ENCODE peak calls at places on chromosomes 16 and 17, in six cellular contexts. I is heart right ventricle, Q is tibial nerve, G is heart left ventricle, W is endothelial cell, M is HFF-Myc. C is an unnamed sample.

GRCh38 chr16:23544436-23544835 is 12.7 kb downstream of the EARS2 start:
- DNase-seq in W (no peak), M (no peak), I (no peak), Q (no peak), G (no peak), C (no peak)

GRCh38 chr17:17018021-17018441 is 24.2 kb upstream of the MPRIP start:
- DNase-seq in I (no peak), W (no peak), Q (no peak), G (no peak), M (no peak), C (no peak)

GRCh38 chr16:53504665-53505064 is 1.7 kb upstream of the AKTIP start:
- DNase-seq in M (no peak), G (no peak), W (no peak), Q (no peak), I (no peak), C (no peak)

GRCh38 chr17:77717941-77718668 is 240.4 kb upstream of the TNRC6C start:
- DNase-seq in I (no peak), M (no peak), G (no peak), W (peak), Q (no peak), C (no peak)

GRCh38 chr16:27048316-27048715 is 18.4 kb upstream of the C16orf82 start:
- DNase-seq in W (no peak), G (no peak), Q (no peak), I (no peak), M (no peak), C (no peak)

GRCh38 chr17:39982069-39982371 is 1.4 kb downstream of the PSMD3 start:
- DNase-seq in I (no peak), Q (no peak), G (no peak), M (no peak), W (no peak), C (no peak)

GRCh38 chr17:37177234-37177633 is 198.6 kb upstream of the C17orf78 start:
- DNase-seq in W (no peak), M (no peak), Q (no peak), G (no peak), I (no peak), C (no peak)

GRCh38 chr16:50267651-50268050 is 1.3 kb downstream of the ADCY7 start:
- DNase-seq in Q (no peak), I (no peak), M (no peak), W (no peak), G (no peak), C (no peak)

GRCh38 chr17:32962320-32962707 is 29.3 kb upstream of the SPACA3 start:
- DNase-seq in M (no peak), I (no peak), G (no peak), Q (no peak), W (no peak), C (no peak)

GRCh38 chr16:85728879-85729278 is 22.0 kb downstream of the C16orf74 start:
- DNase-seq in Q (no peak), W (peak), G (no peak), I (no peak), M (no peak), C (no peak)

GRCh38 chr16:50152386-50152806 is 710 bp upstream of the TENT4B start:
- DNase-seq in W (no peak), M (no peak), G (no peak), Q (no peak), I (peak), C (no peak)

GRCh38 chr17:8060274-8060673 is 21.4 kb downstream of the ALOX15B start:
- DNase-seq in I (peak), W (peak), Q (no peak), M (no peak), G (peak), C (peak)

GRCh38 chr16:89482824-89483220 is 7.5 kb downstream of the ANKRD11 start:
- DNase-seq in M (no peak), W (no peak), Q (no peak), I (no peak), G (no peak), C (no peak)

GRCh38 chr16:79380990-79381389 is 219.5 kb downstream of the MAF start:
- DNase-seq in W (no peak), Q (no peak), I (no peak), M (no peak), G (no peak), C (no peak)

GRCh38 chr17:40872416-40872815 is 5.4 kb upstream of the KRT12 start:
- DNase-seq in Q (no peak), I (no peak), W (no peak), G (no peak), M (no peak), C (no peak)

GRCh38 chr17:1073241-1073962 is 76.5 kb downstream of the TIMM22 start:
- DNase-seq in I (no peak), Q (no peak), W (no peak), G (no peak), M (no peak), C (no peak)

GRCh38 chr16:3677994-3678393 is 23.5 kb downstream of the DNASE1 start:
- DNase-seq in G (no peak), I (no peak), M (no peak), W (no peak), Q (no peak), C (no peak)

GRCh38 chr16:11650641-11651591 is 17.3 kb upstream of the SNN start:
- DNase-seq in W (no peak), Q (no peak), I (no peak), G (no peak), M (no peak), C (no peak)

GRCh38 chr17:5618511-5618910 is 34.2 kb upstream of the NLRP1 start:
- DNase-seq in W (no peak), M (no peak), G (no peak), I (no peak), Q (no peak), C (no peak)

GRCh38 chr17:39146273-39146672 is 5.2 kb downstream of the PLXDC1 start:
- DNase-seq in M (no peak), I (no peak), W (no peak), Q (no peak), G (no peak), C (no peak)

GRCh38 chr17:29042679-29043538 is at the start of gene PIPOX:
- DNase-seq in W (peak), M (peak), I (peak), G (no peak), Q (no peak), C (no peak)

GRCh38 chr17:38415250-38416194 is 12.7 kb upstream of the ARHGAP23 start:
- DNase-seq in M (no peak), Q (no peak), W (no peak), I (no peak), G (no peak), C (no peak)

GRCh38 chr16:54324716-54325115 is 38.1 kb upstream of the IRX3 start:
- DNase-seq in G (no peak), Q (no peak), M (no peak), I (no peak), W (no peak), C (no peak)

GRCh38 chr17:78344666-78345065 is 15.2 kb downstream of the SOCS3 start:
- DNase-seq in I (no peak), M (no peak), W (no peak), G (no peak), Q (no peak), C (no peak)

GRCh38 chr17:8753976-8754440 is 4.3 kb downstream of the SPDYE4 start:
- DNase-seq in M (no peak), G (no peak), I (no peak), W (no peak), Q (no peak), C (no peak)

DNA sequence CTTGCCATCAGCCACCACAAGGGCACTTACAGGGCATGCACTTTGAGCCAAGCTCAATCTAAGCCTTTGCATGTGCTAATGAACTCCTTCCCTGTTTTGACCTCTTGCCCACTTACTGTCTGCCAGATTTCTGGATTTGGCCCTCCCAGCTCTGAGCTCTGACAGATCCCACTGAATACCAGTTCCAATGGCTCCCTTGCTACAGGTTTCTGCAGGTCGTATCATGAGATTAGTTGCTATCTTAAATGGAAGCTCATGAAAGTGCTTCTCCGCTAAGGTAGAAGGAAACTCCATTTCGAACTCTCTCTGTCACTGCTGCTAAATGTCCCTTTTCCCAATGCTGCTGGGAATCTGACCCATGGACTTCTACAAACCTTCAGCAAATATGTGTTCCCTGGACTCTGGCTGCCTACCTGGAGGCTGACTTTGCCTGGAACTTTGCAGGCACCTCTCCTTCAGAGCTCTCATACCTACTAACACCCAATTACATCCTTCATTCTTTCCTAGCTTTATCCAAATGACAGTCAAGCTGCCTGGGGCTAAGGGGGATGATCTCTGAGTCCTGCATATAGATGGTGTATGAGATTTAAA is 23.5 kb upstream of the TOB1 start:
- DNase-seq in W (no peak), Q (no peak), G (no peak), M (no peak), I (no peak), C (no peak)
- TF ChIP-seq CTCF in W (no peak), Q (no peak), G (no peak), M (no peak), I (no peak), C (no peak)

GRCh38 chr16:2296662-2297505 is 29.0 kb upstream of the RNPS1 start:
- DNase-seq in Q (no peak), M (no peak), G (no peak), W (no peak), I (peak), C (no peak)
- TF ChIP-seq CTCF in Q (peak), M (peak), G (peak), W (no peak), I (peak), C (no peak)

GRCh38 chr17:58054641-58055040 is 28.6 kb upstream of the DYNLL2 start:
- DNase-seq in G (no peak), I (no peak), Q (no peak), W (no peak), M (no peak), C (no peak)
- TF ChIP-seq CTCF in G (no peak), I (no peak), Q (no peak), W (no peak), M (no peak), C (no peak)

DNA sequence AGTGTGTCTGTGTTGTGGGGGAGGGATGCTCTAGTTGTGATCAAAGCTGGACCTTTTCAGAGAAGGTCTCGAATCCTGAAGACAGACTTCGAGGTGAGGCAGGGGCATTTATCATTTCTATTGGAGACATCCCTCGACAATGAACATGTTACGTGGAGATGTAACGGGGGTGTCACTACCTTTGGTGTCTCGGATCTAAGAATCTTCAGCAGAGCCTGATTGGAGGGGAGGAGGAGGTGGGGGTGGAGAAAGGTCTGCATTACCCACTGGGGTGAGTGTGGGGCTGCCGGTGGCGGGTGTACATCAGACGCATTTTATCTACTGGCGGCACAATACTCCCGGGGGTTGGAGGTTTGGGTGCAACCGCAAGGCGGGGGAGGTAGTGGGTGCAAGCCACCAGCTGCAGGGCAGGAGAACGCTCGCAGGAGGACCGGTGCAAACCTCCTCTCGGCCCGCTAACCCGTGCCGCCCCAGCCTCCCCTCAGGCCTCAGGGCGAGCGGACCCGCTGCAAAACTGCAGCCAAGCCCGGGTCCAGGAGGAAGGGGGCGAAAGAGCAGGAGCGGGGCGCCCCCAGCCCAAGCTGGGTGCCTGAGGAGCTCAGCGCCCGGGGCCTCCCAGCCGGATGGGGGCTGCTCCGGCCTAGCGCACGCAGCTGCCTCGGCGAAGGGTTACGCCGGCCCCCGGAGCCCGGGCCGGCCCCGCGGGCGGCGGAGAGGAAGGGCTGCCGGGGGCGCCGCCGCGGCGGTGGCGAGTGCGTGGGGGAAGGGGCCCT is 735 bp downstream of the ZNF652 start:
- DNase-seq in Q (no peak), G (peak), M (no peak), W (no peak), I (peak), C (no peak)
- TF ChIP-seq CTCF in Q (no peak), G (no peak), M (no peak), W (no peak), I (no peak), C (no peak)

DNA sequence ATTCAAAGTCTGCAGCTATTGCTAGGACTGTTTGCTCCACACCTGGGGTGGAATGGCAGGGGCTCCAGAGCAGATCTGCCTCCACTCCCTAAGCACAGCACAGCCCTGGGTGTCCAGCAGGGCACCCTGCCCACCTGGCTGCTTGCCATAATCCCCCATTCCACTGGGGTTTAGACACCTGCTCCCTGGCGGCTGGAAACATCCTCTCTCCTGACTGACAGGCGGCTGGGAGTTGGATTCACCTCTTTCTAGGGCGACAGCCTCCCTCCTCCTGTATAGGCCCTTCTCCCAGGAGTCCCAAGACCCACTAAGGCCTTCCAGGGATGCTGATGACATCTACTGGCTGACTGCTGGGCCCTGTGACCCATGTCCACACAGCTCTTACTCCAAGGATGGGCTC is 18.0 kb downstream of the HDAC5 start:
- DNase-seq in M (no peak), I (no peak), G (no peak), Q (no peak), W (no peak), C (no peak)
- TF ChIP-seq CTCF in M (no peak), I (no peak), G (no peak), Q (no peak), W (no peak), C (no peak)

DNA sequence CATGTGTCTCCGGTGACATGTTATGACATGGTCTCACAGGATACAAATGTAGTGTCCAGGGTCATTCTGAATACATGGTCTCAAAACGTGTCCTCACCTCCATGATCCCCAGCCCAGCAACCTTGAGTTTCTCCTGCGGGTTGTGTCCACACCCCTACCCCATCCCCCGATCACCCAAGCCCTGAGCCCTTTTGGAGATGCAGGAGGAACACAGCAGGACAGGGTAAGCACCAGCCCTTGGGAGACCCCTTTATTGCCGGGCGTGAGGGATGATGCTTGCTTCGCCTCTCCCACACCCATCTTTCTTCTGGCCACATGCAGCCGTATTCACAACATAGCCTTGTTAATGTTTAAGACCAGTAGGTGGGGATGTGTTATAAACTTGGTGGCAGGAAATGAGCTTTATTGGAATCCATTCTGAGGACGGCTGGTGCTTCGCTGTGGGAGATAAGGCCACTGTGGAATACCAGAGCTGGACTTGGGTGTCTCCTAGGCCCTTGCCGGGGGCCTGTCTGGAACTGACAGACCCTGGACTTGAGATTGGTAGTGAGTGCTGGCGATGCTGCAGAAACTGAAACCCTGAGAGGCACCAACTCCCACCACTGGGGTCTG is 5.5 kb downstream of the TMEM132E start:
- DNase-seq in I (no peak), Q (no peak), W (no peak), G (no peak), M (no peak), C (no peak)
- TF ChIP-seq CTCF in I (peak), Q (no peak), W (no peak), G (peak), M (no peak), C (no peak)